ENCODE peak calls at places on chromosomes 16 and 17, in six cellular contexts. One of them, this sample, is unnamed.

GRCh38 chr17:21129023-21129681 is 2.4 kb downstream of the DHRS7B start:
- DNase-seq in esophagus muscularis mucosa: no peak
- DNase-seq in OCI-LY7: no peak
- DNase-seq in transverse colon: no peak
- DNase-seq in heart right ventricle: no peak
- DNase-seq in astrocyte of the spinal cord: peak; percentile 36
- DNase-seq in this sample: peak; percentile 81

GRCh38 chr17:59769891-59770290 is 62.4 kb downstream of the VMP1 start:
- DNase-seq in esophagus muscularis mucosa: no peak
- DNase-seq in OCI-LY7: no peak
- DNase-seq in transverse colon: no peak
- DNase-seq in heart right ventricle: no peak
- DNase-seq in astrocyte of the spinal cord: peak; percentile 23
- DNase-seq in this sample: no peak

GRCh38 chr17:48910370-48910769 is 2.2 kb downstream of the UBE2Z start:
- DNase-seq in esophagus muscularis mucosa: no peak
- DNase-seq in OCI-LY7: no peak
- DNase-seq in transverse colon: no peak
- DNase-seq in heart right ventricle: no peak
- DNase-seq in astrocyte of the spinal cord: no peak
- DNase-seq in this sample: no peak

GRCh38 chr17:4488989-4489595 is 9.6 kb upstream of the SPNS2 start:
- DNase-seq in esophagus muscularis mucosa: no peak
- DNase-seq in OCI-LY7: no peak
- DNase-seq in transverse colon: no peak
- DNase-seq in heart right ventricle: no peak
- DNase-seq in astrocyte of the spinal cord: no peak
- DNase-seq in this sample: no peak

GRCh38 chr16:53893731-53894435 is 189.9 kb downstream of the FTO start:
- DNase-seq in esophagus muscularis mucosa: no peak
- DNase-seq in OCI-LY7: no peak
- DNase-seq in transverse colon: peak; percentile 23
- DNase-seq in heart right ventricle: no peak
- DNase-seq in astrocyte of the spinal cord: peak; percentile 68
- DNase-seq in this sample: peak; percentile 87

GRCh38 chr17:57811633-57812280 is 38.1 kb downstream of the MRPS23 start:
- DNase-seq in esophagus muscularis mucosa: peak; percentile 72
- DNase-seq in OCI-LY7: no peak
- DNase-seq in transverse colon: no peak
- DNase-seq in heart right ventricle: no peak
- DNase-seq in astrocyte of the spinal cord: no peak
- DNase-seq in this sample: no peak

GRCh38 chr17:14135906-14136590 is 66.7 kb downstream of the COX10 start:
- DNase-seq in esophagus muscularis mucosa: no peak
- DNase-seq in OCI-LY7: no peak
- DNase-seq in transverse colon: no peak
- DNase-seq in heart right ventricle: no peak
- DNase-seq in astrocyte of the spinal cord: no peak
- DNase-seq in this sample: no peak

GRCh38 chr16:15650698-15651161 is 685 bp downstream of the NDE1 start:
- DNase-seq in esophagus muscularis mucosa: no peak
- DNase-seq in OCI-LY7: peak; percentile 36
- DNase-seq in transverse colon: no peak
- DNase-seq in heart right ventricle: no peak
- DNase-seq in astrocyte of the spinal cord: peak; percentile 26
- DNase-seq in this sample: no peak

GRCh38 chr17:59105852-59106462 is 723 bp downstream of the TRIM37 start:
- DNase-seq in esophagus muscularis mucosa: peak; percentile 91
- DNase-seq in OCI-LY7: peak; percentile 50
- DNase-seq in transverse colon: peak; percentile 73
- DNase-seq in heart right ventricle: peak; percentile 65
- DNase-seq in astrocyte of the spinal cord: peak; percentile 31
- DNase-seq in this sample: peak; percentile 69

GRCh38 chr16:72836985-72837384 is 210.9 kb downstream of the ZFHX3 start:
- DNase-seq in esophagus muscularis mucosa: no peak
- DNase-seq in OCI-LY7: no peak
- DNase-seq in transverse colon: no peak
- DNase-seq in heart right ventricle: no peak
- DNase-seq in astrocyte of the spinal cord: no peak
- DNase-seq in this sample: no peak

GRCh38 chr16:86585821-86586611 is 7.7 kb downstream of the FOXL1 start:
- DNase-seq in esophagus muscularis mucosa: no peak
- DNase-seq in OCI-LY7: no peak
- DNase-seq in transverse colon: no peak
- DNase-seq in heart right ventricle: no peak
- DNase-seq in astrocyte of the spinal cord: peak; percentile 92
- DNase-seq in this sample: peak; percentile 91

GRCh38 chr17:37494971-37495370 is 5.3 kb downstream of the DUSP14 start:
- DNase-seq in esophagus muscularis mucosa: no peak
- DNase-seq in OCI-LY7: no peak
- DNase-seq in transverse colon: no peak
- DNase-seq in heart right ventricle: no peak
- DNase-seq in astrocyte of the spinal cord: no peak
- DNase-seq in this sample: no peak

GRCh38 chr17:82248815-82249638 is 20.2 kb downstream of the SLC16A3 start:
- DNase-seq in esophagus muscularis mucosa: no peak
- DNase-seq in OCI-LY7: no peak
- DNase-seq in transverse colon: no peak
- DNase-seq in heart right ventricle: no peak
- DNase-seq in astrocyte of the spinal cord: no peak
- DNase-seq in this sample: no peak

GRCh38 chr16:68197250-68197649 is 38.7 kb downstream of the ESRP2 start:
- DNase-seq in esophagus muscularis mucosa: no peak
- DNase-seq in OCI-LY7: no peak
- DNase-seq in transverse colon: no peak
- DNase-seq in heart right ventricle: no peak
- DNase-seq in astrocyte of the spinal cord: peak; percentile 17
- DNase-seq in this sample: peak; percentile 64

GRCh38 chr16:74577882-74578366 is 29.0 kb downstream of the GLG1 start:
- DNase-seq in esophagus muscularis mucosa: no peak
- DNase-seq in OCI-LY7: no peak
- DNase-seq in transverse colon: no peak
- DNase-seq in heart right ventricle: no peak
- DNase-seq in astrocyte of the spinal cord: peak; percentile 74
- DNase-seq in this sample: peak; percentile 72

GRCh38 chr16:68085259-68086071 is at the start of gene NFATC3:
- DNase-seq in esophagus muscularis mucosa: peak; percentile 93
- DNase-seq in OCI-LY7: peak; percentile 98
- DNase-seq in transverse colon: peak; percentile 99
- DNase-seq in heart right ventricle: peak; percentile 99
- DNase-seq in astrocyte of the spinal cord: peak; percentile 98
- DNase-seq in this sample: peak; percentile 97

GRCh38 chr16:87012954-87013938 is 303.9 kb downstream of the C16orf95 start:
- DNase-seq in esophagus muscularis mucosa: no peak
- DNase-seq in OCI-LY7: no peak
- DNase-seq in transverse colon: no peak
- DNase-seq in heart right ventricle: no peak
- DNase-seq in astrocyte of the spinal cord: no peak
- DNase-seq in this sample: no peak

DNA sequence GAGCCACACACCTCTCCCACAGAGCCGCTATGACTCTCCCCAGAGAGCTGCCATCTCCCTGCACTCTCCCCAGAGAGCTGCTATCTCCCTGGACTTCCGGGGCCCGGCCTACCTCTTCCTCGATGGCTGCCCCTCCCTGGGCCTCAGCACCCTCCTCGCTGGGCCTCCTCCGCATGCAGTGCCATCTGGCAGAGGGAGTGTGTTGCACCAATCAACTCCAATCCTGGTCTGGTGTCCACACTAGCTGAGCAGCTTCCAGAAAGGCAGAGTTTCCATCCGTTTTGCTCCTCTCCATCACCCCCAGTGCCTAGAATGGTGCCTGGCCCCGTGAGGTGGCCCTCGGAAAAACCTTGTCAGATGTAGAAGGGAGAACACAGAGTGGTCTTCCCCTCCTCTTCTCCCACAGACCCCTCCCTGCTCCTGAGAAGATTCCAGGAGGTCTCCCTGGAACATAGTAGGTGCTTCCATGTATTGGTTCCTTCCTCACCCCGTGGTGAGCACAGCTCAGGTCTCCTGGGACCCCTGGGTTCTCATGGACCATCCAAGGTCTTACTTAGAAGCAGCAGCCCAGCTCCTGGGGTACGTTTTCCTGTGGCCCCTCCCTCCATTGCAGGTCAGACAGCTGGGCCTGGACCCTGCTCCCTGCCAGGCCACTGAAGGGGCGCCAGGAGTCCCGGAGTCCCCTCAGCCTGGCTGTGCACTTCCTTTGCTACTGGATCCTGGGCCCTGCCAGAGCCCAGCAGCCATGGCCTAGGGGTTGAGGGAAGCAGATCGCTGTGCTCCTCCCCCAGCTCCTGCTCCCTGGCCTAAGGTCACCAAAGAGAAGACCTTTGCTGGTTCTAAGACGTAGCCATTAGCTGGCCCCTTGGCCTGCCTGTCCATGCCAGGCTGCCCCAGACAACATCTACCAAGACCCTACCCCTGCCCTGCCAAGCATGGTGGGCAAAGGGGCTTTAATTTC is 233.8 kb upstream of the GSE1 start:
- DNase-seq in esophagus muscularis mucosa: no peak
- DNase-seq in OCI-LY7: no peak
- DNase-seq in transverse colon: no peak
- DNase-seq in heart right ventricle: no peak
- DNase-seq in astrocyte of the spinal cord: no peak
- DNase-seq in this sample: no peak
- H3K4me3 ChIP-seq in esophagus muscularis mucosa: no peak overlapping the region
- H3K4me3 ChIP-seq in OCI-LY7: no peak overlapping the region
- H3K4me3 ChIP-seq in transverse colon: no peak overlapping the region
- H3K4me3 ChIP-seq in heart right ventricle: no peak overlapping the region
- H3K4me3 ChIP-seq in astrocyte of the spinal cord: no peak overlapping the region
- H3K4me3 ChIP-seq in this sample: no peak overlapping the region

DNA sequence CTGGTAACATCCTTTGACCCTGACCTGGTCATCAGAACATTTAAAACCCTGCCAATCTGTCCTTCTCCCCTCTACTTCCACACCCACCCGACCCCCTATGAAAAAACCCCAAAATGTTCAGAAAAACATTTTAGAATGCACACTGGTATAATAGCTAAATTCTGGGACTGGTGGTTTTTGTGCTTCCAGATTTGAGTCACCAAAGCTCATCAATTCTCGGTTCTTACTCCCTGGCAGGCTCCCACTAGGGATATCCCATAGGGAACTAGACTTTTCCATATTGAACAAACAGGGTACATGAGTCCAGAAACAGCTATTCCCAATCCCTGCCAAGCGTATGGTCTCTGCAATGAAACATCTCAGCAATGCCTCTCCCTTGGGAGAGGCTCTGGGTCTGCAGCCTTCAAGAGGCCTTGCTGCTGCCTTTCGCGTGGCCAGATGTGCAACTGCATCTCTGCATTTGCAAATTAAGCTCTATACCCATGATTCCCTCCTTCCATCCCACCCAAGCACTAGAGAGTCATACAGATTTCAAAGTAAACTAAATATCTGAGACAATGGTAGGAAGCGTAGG is 67.7 kb downstream of the SMG6 start:
- DNase-seq in esophagus muscularis mucosa: no peak
- DNase-seq in OCI-LY7: peak; percentile 20
- DNase-seq in transverse colon: no peak
- DNase-seq in heart right ventricle: no peak
- DNase-seq in astrocyte of the spinal cord: no peak
- DNase-seq in this sample: no peak
- TF ChIP-seq CTCF in esophagus muscularis mucosa: no peak
- TF ChIP-seq CTCF in OCI-LY7: no peak
- TF ChIP-seq CTCF in transverse colon: no peak
- TF ChIP-seq CTCF in heart right ventricle: no peak
- TF ChIP-seq CTCF in astrocyte of the spinal cord: no peak
- TF ChIP-seq CTCF in this sample: no peak

GRCh38 chr17:45408611-45409421 is 23.9 kb downstream of the ARHGAP27 start:
- DNase-seq in esophagus muscularis mucosa: no peak
- DNase-seq in OCI-LY7: no peak
- DNase-seq in transverse colon: peak; percentile 29
- DNase-seq in heart right ventricle: no peak
- DNase-seq in astrocyte of the spinal cord: no peak
- DNase-seq in this sample: no peak

GRCh38 chr17:45404870-45405249 is 27.8 kb downstream of the ARHGAP27 start:
- DNase-seq in esophagus muscularis mucosa: no peak
- DNase-seq in OCI-LY7: no peak
- DNase-seq in transverse colon: no peak
- DNase-seq in heart right ventricle: no peak
- DNase-seq in astrocyte of the spinal cord: no peak
- DNase-seq in this sample: no peak

GRCh38 chr17:45403906-45404490 is 28.7 kb downstream of the ARHGAP27 start:
- DNase-seq in esophagus muscularis mucosa: no peak
- DNase-seq in OCI-LY7: no peak
- DNase-seq in transverse colon: no peak
- DNase-seq in heart right ventricle: no peak
- DNase-seq in astrocyte of the spinal cord: no peak
- DNase-seq in this sample: no peak

GRCh38 chr17:45405250-45406086 is 27.2 kb downstream of the ARHGAP27 start:
- DNase-seq in esophagus muscularis mucosa: no peak
- DNase-seq in OCI-LY7: peak; percentile 32
- DNase-seq in transverse colon: peak; percentile 89
- DNase-seq in heart right ventricle: no peak
- DNase-seq in astrocyte of the spinal cord: no peak
- DNase-seq in this sample: peak; percentile 45

DNA sequence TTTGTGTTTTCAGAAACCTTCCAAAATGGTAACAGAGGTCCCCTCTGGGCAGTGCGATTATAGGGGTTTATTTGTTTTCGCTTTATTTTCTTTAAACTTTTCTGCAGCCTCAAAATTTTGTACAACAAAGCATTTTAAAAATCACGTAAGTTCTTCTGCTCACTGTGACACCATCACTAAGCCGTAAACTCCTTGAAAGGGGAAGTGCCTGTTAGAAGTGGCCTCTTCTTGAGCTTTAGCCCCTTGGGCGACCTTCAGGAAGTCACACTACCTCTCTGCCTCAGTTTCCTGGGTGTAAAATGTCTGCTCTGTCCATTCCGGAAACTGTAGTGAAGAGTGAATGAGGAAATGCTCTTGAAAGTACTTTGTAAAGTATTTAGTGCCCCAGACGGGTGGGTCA is 26.6 kb downstream of the ARHGAP27 start:
- DNase-seq in esophagus muscularis mucosa: no peak
- DNase-seq in OCI-LY7: peak; percentile 41
- DNase-seq in transverse colon: no peak
- DNase-seq in heart right ventricle: no peak
- DNase-seq in astrocyte of the spinal cord: no peak
- DNase-seq in this sample: no peak
- H3K4me3 ChIP-seq in esophagus muscularis mucosa: no peak overlapping the region
- H3K4me3 ChIP-seq in OCI-LY7: no peak overlapping the region
- H3K4me3 ChIP-seq in transverse colon: peak overlapping the region; percentile 5
- H3K4me3 ChIP-seq in heart right ventricle: no peak overlapping the region
- H3K4me3 ChIP-seq in astrocyte of the spinal cord: no peak overlapping the region
- H3K4me3 ChIP-seq in this sample: no peak overlapping the region

GRCh38 chr17:67377727-67378443 is 804 bp downstream of the PITPNC1 start:
- DNase-seq in esophagus muscularis mucosa: no peak
- DNase-seq in OCI-LY7: peak; percentile 84
- DNase-seq in transverse colon: peak; percentile 53
- DNase-seq in heart right ventricle: peak; percentile 61
- DNase-seq in astrocyte of the spinal cord: peak; percentile 38
- DNase-seq in this sample: no peak

GRCh38 chr17:67378444-67379250 is 1.6 kb downstream of the PITPNC1 start:
- DNase-seq in esophagus muscularis mucosa: peak; percentile 96
- DNase-seq in OCI-LY7: peak; percentile 90
- DNase-seq in transverse colon: peak; percentile 79
- DNase-seq in heart right ventricle: peak; percentile 79
- DNase-seq in astrocyte of the spinal cord: peak; percentile 78
- DNase-seq in this sample: peak; percentile 92

GRCh38 chr17:67375761-67376160 is 1.3 kb upstream of the PITPNC1 start:
- DNase-seq in esophagus muscularis mucosa: no peak
- DNase-seq in OCI-LY7: no peak
- DNase-seq in transverse colon: no peak
- DNase-seq in heart right ventricle: no peak
- DNase-seq in astrocyte of the spinal cord: no peak
- DNase-seq in this sample: no peak

GRCh38 chr17:67376509-67376891 is 581 bp upstream of the PITPNC1 start:
- DNase-seq in esophagus muscularis mucosa: no peak
- DNase-seq in OCI-LY7: peak; percentile 47
- DNase-seq in transverse colon: peak; percentile 21
- DNase-seq in heart right ventricle: no peak
- DNase-seq in astrocyte of the spinal cord: peak; percentile 62
- DNase-seq in this sample: no peak

GRCh38 chr17:67376892-67377726 is at the start of gene PITPNC1:
- DNase-seq in esophagus muscularis mucosa: peak; percentile 96
- DNase-seq in OCI-LY7: peak; percentile 92
- DNase-seq in transverse colon: peak; percentile 87
- DNase-seq in heart right ventricle: peak; percentile 87
- DNase-seq in astrocyte of the spinal cord: peak; percentile 91
- DNase-seq in this sample: peak; percentile 92
- TF ChIP-seq CTCF in esophagus muscularis mucosa: no peak
- TF ChIP-seq CTCF in OCI-LY7: peak; percentile 35
- TF ChIP-seq CTCF in transverse colon: no peak
- TF ChIP-seq CTCF in heart right ventricle: peak; percentile 19
- TF ChIP-seq CTCF in astrocyte of the spinal cord: no peak
- TF ChIP-seq CTCF in this sample: no peak